ENCODE peak calls at places on chromosomes 11 and 22, in five cellular contexts. One of them, this sample, is unnamed.
A peak's percentile ranks its signal among the peaks of the same experiment; 100 is the strongest.

GRCh38 chr22:24554316-24555159 is at the start of gene GUCD1:
- DNase-seq in aorta: no peak
- DNase-seq in SK-N-SH: no peak
- DNase-seq in spleen: no peak
- DNase-seq in left lung: peak; percentile 51
- DNase-seq in this sample: peak; percentile 71

GRCh38 chr22:37273126-37273845 is 9.0 kb upstream of the CYTH4 start:
- DNase-seq in SK-N-SH: no peak
- DNase-seq in spleen: peak; percentile 65
- DNase-seq in aorta: peak; percentile 45
- DNase-seq in left lung: no peak
- DNase-seq in this sample: peak; percentile 12

GRCh38 chr11:33674035-33674814 is 26.4 kb downstream of the C11orf91 start:
- DNase-seq in left lung: no peak
- DNase-seq in aorta: no peak
- DNase-seq in SK-N-SH: no peak
- DNase-seq in spleen: no peak
- DNase-seq in this sample: no peak

GRCh38 chr22:19431641-19432091 is at the start of gene HIRA:
- DNase-seq in aorta: peak; percentile 87
- DNase-seq in SK-N-SH: peak; percentile 92
- DNase-seq in spleen: peak; percentile 96
- DNase-seq in left lung: peak; percentile 75
- DNase-seq in this sample: peak; percentile 85

GRCh38 chr22:21098099-21098671 is 52.4 kb downstream of the LRRC74B start:
- DNase-seq in left lung: no peak
- DNase-seq in SK-N-SH: no peak
- DNase-seq in spleen: no peak
- DNase-seq in aorta: no peak
- DNase-seq in this sample: no peak

GRCh38 chr11:74646964-74647363 is 54.6 kb downstream of the POLD3 start:
- DNase-seq in left lung: no peak
- DNase-seq in aorta: no peak
- DNase-seq in spleen: peak; percentile 63
- DNase-seq in SK-N-SH: no peak
- DNase-seq in this sample: no peak

GRCh38 chr11:10382518-10382917 is 72.5 kb upstream of the AMPD3 start:
- DNase-seq in SK-N-SH: no peak
- DNase-seq in aorta: no peak
- DNase-seq in spleen: no peak
- DNase-seq in left lung: no peak
- DNase-seq in this sample: no peak

GRCh38 chr11:96279421-96280290 is 63.3 kb downstream of the MAML2 start:
- DNase-seq in left lung: no peak
- DNase-seq in aorta: no peak
- DNase-seq in SK-N-SH: no peak
- DNase-seq in spleen: no peak
- DNase-seq in this sample: no peak

GRCh38 chr22:24589518-24590030 is 3.3 kb downstream of the LRRC75B start:
- DNase-seq in left lung: no peak
- DNase-seq in SK-N-SH: no peak
- DNase-seq in spleen: no peak
- DNase-seq in aorta: peak; percentile 37
- DNase-seq in this sample: no peak

GRCh38 chr11:112113539-112114457 is 27.1 kb downstream of the SDHD start:
- DNase-seq in spleen: no peak
- DNase-seq in aorta: no peak
- DNase-seq in left lung: no peak
- DNase-seq in SK-N-SH: peak; percentile 64
- DNase-seq in this sample: no peak

GRCh38 chr22:37454857-37455686 is 27.8 kb upstream of the ELFN2 start:
- DNase-seq in spleen: no peak
- DNase-seq in left lung: peak; percentile 75
- DNase-seq in SK-N-SH: no peak
- DNase-seq in aorta: no peak
- DNase-seq in this sample: no peak

GRCh38 chr11:18012314-18012905 is 437 bp downstream of the SERGEF start:
- DNase-seq in left lung: peak; percentile 36
- DNase-seq in spleen: no peak
- DNase-seq in SK-N-SH: peak; percentile 57
- DNase-seq in aorta: no peak
- DNase-seq in this sample: no peak

GRCh38 chr11:103709366-103709765 is 327.1 kb upstream of the DDI1 start:
- DNase-seq in aorta: no peak
- DNase-seq in spleen: no peak
- DNase-seq in left lung: no peak
- DNase-seq in SK-N-SH: no peak
- DNase-seq in this sample: no peak

GRCh38 chr22:48404004-48404403 is 1423.7 kb downstream of the BRD1 start:
- DNase-seq in SK-N-SH: no peak
- DNase-seq in aorta: no peak
- DNase-seq in left lung: no peak
- DNase-seq in spleen: no peak
- DNase-seq in this sample: no peak

GRCh38 chr11:23875407-23875950 is 621.4 kb upstream of the LUZP2 start:
- DNase-seq in aorta: no peak
- DNase-seq in SK-N-SH: no peak
- DNase-seq in left lung: no peak
- DNase-seq in spleen: no peak
- DNase-seq in this sample: no peak

GRCh38 chr11:18264035-18264434 is 2.0 kb upstream of the SAA1 start:
- DNase-seq in left lung: no peak
- DNase-seq in spleen: no peak
- DNase-seq in SK-N-SH: no peak
- DNase-seq in aorta: no peak
- DNase-seq in this sample: no peak

GRCh38 chr11:131771471-131771870 is 401.1 kb downstream of the NTM start:
- DNase-seq in aorta: no peak
- DNase-seq in SK-N-SH: no peak
- DNase-seq in left lung: no peak
- DNase-seq in spleen: no peak
- DNase-seq in this sample: no peak

DNA sequence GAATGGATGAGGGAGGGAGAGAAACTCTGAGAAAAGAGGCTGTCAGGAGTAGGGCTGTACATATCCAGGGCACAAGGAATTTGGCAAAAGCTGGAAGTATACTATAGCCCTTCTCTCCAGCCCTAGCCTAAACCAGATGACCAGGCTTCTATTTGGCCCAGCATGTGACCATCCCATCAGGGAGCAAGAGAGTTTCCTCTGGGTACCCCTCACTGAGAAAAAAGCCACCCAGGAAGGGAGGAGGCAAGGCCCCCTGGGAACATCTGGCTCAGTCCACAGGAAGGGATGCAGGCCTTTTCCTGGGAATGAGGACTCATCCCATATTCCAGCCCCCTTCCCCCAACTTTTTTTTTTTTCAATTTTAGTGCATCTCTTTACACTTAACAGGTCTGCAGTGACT is 8.3 kb downstream of the CD44 start:
- DNase-seq in left lung: no peak
- DNase-seq in spleen: no peak
- DNase-seq in aorta: no peak
- DNase-seq in SK-N-SH: no peak
- DNase-seq in this sample: no peak
- H3K4me1 ChIP-seq in left lung: peaks cover 38% of the 10 kb centered on the region
- H3K4me1 ChIP-seq in spleen: peaks cover 92% of the 10 kb centered on the region
- H3K4me1 ChIP-seq in aorta: peaks cover 5% of the 10 kb centered on the region
- H3K4me1 ChIP-seq in SK-N-SH: peaks cover 50% of the 10 kb centered on the region
- H3K4me1 ChIP-seq in this sample: no peaks in the 10 kb centered on the region

GRCh38 chr11:57728829-57729228 is 12.5 kb upstream of the SELENOH start:
- DNase-seq in SK-N-SH: no peak
- DNase-seq in aorta: no peak
- DNase-seq in left lung: no peak
- DNase-seq in spleen: no peak
- DNase-seq in this sample: no peak
- H3K4me3 ChIP-seq in SK-N-SH: no peak overlapping the region
- H3K4me3 ChIP-seq in aorta: no peak overlapping the region
- H3K4me3 ChIP-seq in left lung: no peak overlapping the region
- H3K4me3 ChIP-seq in spleen: no peak overlapping the region
- H3K4me3 ChIP-seq in this sample: no peak overlapping the region

GRCh38 chr11:66335531-66336233 is 552 bp downstream of the RIN1 start:
- DNase-seq in left lung: no peak
- DNase-seq in spleen: peak; percentile 80
- DNase-seq in aorta: peak; percentile 69
- DNase-seq in SK-N-SH: peak; percentile 81
- DNase-seq in this sample: no peak
- H3K4me1 ChIP-seq in left lung: peaks cover 19% of the 10 kb centered on the region
- H3K4me1 ChIP-seq in spleen: peaks cover 43% of the 10 kb centered on the region
- H3K4me1 ChIP-seq in aorta: no peaks in the 10 kb centered on the region
- H3K4me1 ChIP-seq in SK-N-SH: peaks cover 27% of the 10 kb centered on the region
- H3K4me1 ChIP-seq in this sample: no peaks in the 10 kb centered on the region

GRCh38 chr11:116272181-116272789 is 500.5 kb downstream of the BUD13 start:
- DNase-seq in spleen: no peak
- DNase-seq in SK-N-SH: peak; percentile 48
- DNase-seq in left lung: no peak
- DNase-seq in aorta: no peak
- DNase-seq in this sample: no peak

GRCh38 chr11:116278076-116278475 is 494.7 kb downstream of the BUD13 start:
- DNase-seq in spleen: no peak
- DNase-seq in SK-N-SH: peak; percentile 40
- DNase-seq in left lung: no peak
- DNase-seq in aorta: no peak
- DNase-seq in this sample: no peak

GRCh38 chr11:116275634-116276033 is 497.2 kb downstream of the BUD13 start:
- DNase-seq in SK-N-SH: no peak
- DNase-seq in left lung: no peak
- DNase-seq in spleen: no peak
- DNase-seq in aorta: no peak
- DNase-seq in this sample: no peak

GRCh38 chr11:116281173-116282160 is 491.3 kb downstream of the BUD13 start:
- DNase-seq in aorta: no peak
- DNase-seq in SK-N-SH: no peak
- DNase-seq in left lung: no peak
- DNase-seq in spleen: no peak
- DNase-seq in this sample: no peak

DNA sequence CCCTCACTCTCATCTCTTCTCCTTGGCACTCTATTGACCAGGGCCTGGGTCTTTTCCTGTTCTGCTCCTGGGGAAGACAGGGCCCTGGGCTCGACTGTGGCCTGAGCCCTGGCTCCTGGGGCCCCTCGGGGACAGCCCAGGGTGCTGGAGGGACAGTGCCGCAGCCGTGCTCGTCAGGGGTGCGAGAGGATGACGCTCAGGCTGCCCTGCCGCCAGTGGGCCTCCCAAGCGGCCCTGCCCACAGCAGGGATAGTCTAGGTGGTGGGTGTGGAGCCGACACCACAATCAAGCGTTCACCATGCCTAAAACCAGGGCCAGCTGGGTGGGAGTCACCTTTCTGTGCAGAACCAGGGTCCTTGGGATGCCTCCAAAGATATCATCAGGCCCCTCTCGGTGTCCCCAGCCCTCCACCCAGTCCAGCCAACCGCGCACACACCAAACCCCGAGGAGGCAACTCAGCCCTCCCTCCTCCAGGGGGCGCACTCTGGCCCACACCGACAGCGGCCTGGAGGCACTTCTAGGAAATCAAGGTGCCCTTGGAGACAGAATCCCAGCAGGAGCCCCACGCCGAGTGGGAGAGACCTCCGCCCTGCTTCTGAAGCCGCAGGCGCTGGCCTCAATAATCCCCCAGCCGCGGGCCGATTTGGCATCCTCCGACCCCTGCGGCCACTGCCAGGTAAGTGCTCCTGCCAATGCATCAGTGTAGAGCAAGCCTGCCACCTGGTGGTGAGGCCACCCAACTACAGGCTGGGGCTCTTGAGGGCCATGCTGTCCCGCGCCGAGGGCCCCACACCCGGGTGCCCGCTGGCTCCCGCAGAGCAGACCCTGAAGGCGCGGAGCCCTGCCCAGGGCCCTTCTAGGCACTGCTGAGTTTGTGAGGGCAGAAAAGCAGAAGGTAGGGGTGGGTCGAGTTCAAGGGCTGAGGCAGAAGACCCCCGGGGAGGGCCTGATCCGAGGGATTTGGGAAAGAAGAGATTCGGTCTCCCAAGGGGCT is 496.4 kb downstream of the BUD13 start:
- DNase-seq in aorta: peak; percentile 71
- DNase-seq in left lung: peak; percentile 69
- DNase-seq in SK-N-SH: peak; percentile 83
- DNase-seq in spleen: peak; percentile 91
- DNase-seq in this sample: peak; percentile 78
- H3K4me3 ChIP-seq in aorta: no peak overlapping the region
- H3K4me3 ChIP-seq in left lung: no peak overlapping the region
- H3K4me3 ChIP-seq in SK-N-SH: no peak overlapping the region
- H3K4me3 ChIP-seq in spleen: no peak overlapping the region
- H3K4me3 ChIP-seq in this sample: peak overlapping the region; percentile 41

GRCh38 chr22:44703269-44703870 is 1.4 kb downstream of the PRR5 start:
- DNase-seq in spleen: no peak
- DNase-seq in left lung: no peak
- DNase-seq in SK-N-SH: no peak
- DNase-seq in aorta: no peak
- DNase-seq in this sample: no peak
- H3K4me1 ChIP-seq in spleen: peaks cover 75% of the 10 kb centered on the region
- H3K4me1 ChIP-seq in left lung: peaks cover 7% of the 10 kb centered on the region
- H3K4me1 ChIP-seq in SK-N-SH: no peaks in the 10 kb centered on the region
- H3K4me1 ChIP-seq in aorta: no peaks in the 10 kb centered on the region
- H3K4me1 ChIP-seq in this sample: no peaks in the 10 kb centered on the region

DNA sequence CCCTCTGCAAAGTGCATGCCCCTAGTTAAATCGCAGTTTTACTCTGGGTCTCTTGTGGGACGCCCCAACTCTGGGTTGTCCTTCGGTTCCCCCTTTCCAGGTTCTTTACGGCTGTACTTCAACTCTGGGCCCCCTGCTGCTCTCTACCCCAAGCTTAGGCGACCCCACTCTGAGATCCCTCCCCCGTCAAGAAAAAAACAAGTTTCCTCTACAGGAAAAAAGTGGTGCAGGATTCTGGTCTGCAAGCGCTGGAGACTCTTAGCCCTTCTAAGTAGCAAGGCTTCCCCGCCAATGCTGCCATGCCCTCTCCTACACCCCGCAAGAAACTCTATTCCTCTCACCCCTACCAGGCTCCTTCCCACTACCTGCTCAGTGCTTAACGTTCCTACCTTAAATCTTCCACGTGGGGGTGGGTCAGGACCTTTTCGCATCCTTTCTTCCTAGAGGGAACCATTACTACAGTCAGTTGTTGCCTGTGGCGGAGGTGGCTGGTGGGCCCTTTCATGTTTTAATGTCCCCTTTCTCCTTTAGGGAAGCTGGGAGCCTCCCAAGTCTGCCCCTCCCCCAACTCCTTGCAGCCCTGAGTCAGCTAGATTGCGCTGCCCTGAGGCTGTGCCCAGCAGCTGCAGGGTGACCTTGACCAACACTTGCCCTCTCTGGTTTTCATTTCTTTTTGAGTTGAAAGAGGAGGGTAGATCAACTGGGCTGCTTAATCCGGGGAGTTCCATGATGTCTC is 1.4 kb downstream of the NEFH start:
- DNase-seq in SK-N-SH: no peak
- DNase-seq in aorta: no peak
- DNase-seq in spleen: no peak
- DNase-seq in left lung: no peak
- DNase-seq in this sample: no peak
- H3K4me3 ChIP-seq in SK-N-SH: peak overlapping the region; percentile 47
- H3K4me3 ChIP-seq in aorta: no peak overlapping the region
- H3K4me3 ChIP-seq in spleen: peak overlapping the region; percentile 37
- H3K4me3 ChIP-seq in left lung: peak overlapping the region; percentile 23
- H3K4me3 ChIP-seq in this sample: no peak overlapping the region

DNA sequence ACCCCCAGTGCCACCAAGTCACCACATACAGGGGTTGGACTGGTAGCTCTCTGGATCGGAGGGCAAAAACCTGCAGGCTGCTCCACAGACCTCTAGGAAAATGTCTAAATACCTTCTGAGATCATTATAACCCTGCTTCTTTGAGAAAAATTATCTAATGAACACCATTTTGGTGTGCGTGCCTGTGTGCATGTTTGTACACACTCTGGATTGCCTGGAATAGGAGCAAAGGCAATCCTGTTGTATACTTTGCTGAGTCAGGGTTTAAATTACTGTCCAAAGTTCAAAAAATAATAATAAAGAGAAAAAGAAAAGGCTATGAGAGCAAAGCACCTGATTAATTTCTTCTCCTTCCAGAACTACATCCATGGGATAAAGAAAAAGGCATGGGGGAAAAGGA is 11.0 kb downstream of the JAML start:
- DNase-seq in left lung: no peak
- DNase-seq in spleen: no peak
- DNase-seq in SK-N-SH: no peak
- DNase-seq in aorta: no peak
- DNase-seq in this sample: no peak
- H3K4me1 ChIP-seq in left lung: peaks cover 10% of the 10 kb centered on the region
- H3K4me1 ChIP-seq in spleen: peaks cover 83% of the 10 kb centered on the region
- H3K4me1 ChIP-seq in SK-N-SH: no peaks in the 10 kb centered on the region
- H3K4me1 ChIP-seq in aorta: no peaks in the 10 kb centered on the region
- H3K4me1 ChIP-seq in this sample: peaks cover 29% of the 10 kb centered on the region